ENCODE peak calls at places on chromosomes 16 and 17, in nine cellular contexts. H, M, D, O, T, K, X, I and Y are unnamed samples.

GRCh38 chr17:7839890-7840260 is 5.9 kb downstream of the KDM6B start:
- DNase-seq in T (no peak), D (no peak), K (no peak), M (no peak), H (no peak), O (no peak), I (no peak), X (no peak), Y (no peak)

GRCh38 chr16:66954097-66954659 is 6.9 kb upstream of the CES3 start:
- DNase-seq in K (peak), H (no peak), X (peak), I (no peak), D (no peak), T (peak), M (no peak), O (peak), Y (peak)

GRCh38 chr16:23403547-23403946 is 49.4 kb downstream of the COG7 start:
- DNase-seq in H (no peak), K (no peak), D (peak), I (no peak), X (no peak), O (no peak), M (no peak), T (no peak), Y (no peak)

GRCh38 chr16:27025581-27025980 is 41.1 kb upstream of the C16orf82 start:
- DNase-seq in O (no peak), I (no peak), K (no peak), X (no peak), T (no peak), D (no peak), M (no peak), H (no peak), Y (no peak)

GRCh38 chr17:74776044-74776962 is at the start of gene NAT9:
- DNase-seq in K (peak), M (peak), I (peak), D (peak), X (peak), O (peak), H (peak), T (peak), Y (peak)

GRCh38 chr16:77206533-77206932 is 7.3 kb downstream of the SYCE1L start:
- DNase-seq in X (no peak), H (no peak), K (no peak), D (no peak), I (no peak), M (no peak), O (no peak), T (no peak), Y (no peak)

GRCh38 chr17:74842599-74843351 is 16.9 kb downstream of the GRIN2C start:
- DNase-seq in K (peak), D (no peak), M (peak), H (peak), I (no peak), X (peak), O (peak), T (no peak), Y (peak)

GRCh38 chr16:66020642-66021041 is 345.8 kb upstream of the CDH5 start:
- DNase-seq in O (no peak), M (no peak), T (no peak), X (no peak), K (no peak), D (no peak), H (no peak), I (no peak), Y (no peak)

GRCh38 chr17:35241520-35241919 is 1.4 kb upstream of the SLFN5 start:
- DNase-seq in H (no peak), M (no peak), I (no peak), O (no peak), K (no peak), D (peak), T (peak), X (no peak), Y (no peak)

GRCh38 chr17:5437721-5438317 is 1.1 kb downstream of the C1QBP start:
- DNase-seq in K (no peak), D (no peak), T (no peak), I (no peak), H (no peak), M (no peak), X (no peak), O (no peak), Y (no peak)

GRCh38 chr17:68792042-68792685 is 163.0 kb downstream of the ABCA8 start:
- DNase-seq in K (no peak), M (no peak), T (no peak), X (no peak), H (no peak), D (no peak), I (no peak), O (no peak), Y (no peak)

GRCh38 chr17:33090806-33091205 is 99.2 kb downstream of the SPACA3 start:
- DNase-seq in X (no peak), T (no peak), D (no peak), M (no peak), K (no peak), I (no peak), O (no peak), H (no peak), Y (no peak)

GRCh38 chr16:9934723-9935508 is 247.3 kb downstream of the GRIN2A start:
- DNase-seq in M (no peak), D (no peak), K (no peak), O (peak), I (no peak), X (no peak), H (peak), T (no peak), Y (no peak)

GRCh38 chr16:10245002-10245401 is 62.8 kb upstream of the GRIN2A start:
- DNase-seq in D (no peak), O (no peak), H (no peak), K (no peak), M (no peak), T (no peak), X (no peak), I (no peak), Y (no peak)

GRCh38 chr16:31093132-31093703 is 1.4 kb downstream of the VKORC1 start:
- DNase-seq in X (no peak), I (no peak), T (no peak), H (no peak), M (no peak), D (peak), O (no peak), K (no peak), Y (peak)

GRCh38 chr17:65013613-65014391 is 42.7 kb downstream of the GNA13 start:
- DNase-seq in K (no peak), M (no peak), O (no peak), X (no peak), I (no peak), T (no peak), D (no peak), H (no peak), Y (no peak)

GRCh38 chr17:17794382-17794781 is 42.4 kb downstream of the SREBF1 start:
- DNase-seq in H (peak), T (no peak), O (no peak), X (no peak), M (no peak), D (no peak), I (no peak), K (no peak), Y (no peak)

GRCh38 chr17:48597775-48598631 is 4.4 kb upstream of the HOXB5 start:
- DNase-seq in T (no peak), D (peak), H (peak), X (peak), M (no peak), O (no peak), I (no peak), K (peak), Y (no peak)
- H3K27ac ChIP-seq in T (no peak), D (peak), H (peak), X (peak), M (no peak), O (no peak), I (no peak), K (no peak), Y (no peak)

GRCh38 chr17:41141361-41141760 is 1.0 kb upstream of the KRTAP4-6 start:
- DNase-seq in X (no peak), I (no peak), D (no peak), M (no peak), T (no peak), O (no peak), H (no peak), K (no peak), Y (no peak)
- H3K27ac ChIP-seq in X (no peak), I (peak), D (no peak), M (no peak), T (no peak), O (no peak), H (no peak), K (no peak), Y (no peak)

GRCh38 chr17:2784864-2785263 is 11.4 kb upstream of the RAP1GAP2 start:
- DNase-seq in X (no peak), D (no peak), H (no peak), M (no peak), I (no peak), T (no peak), K (no peak), O (no peak), Y (no peak)
- H3K27ac ChIP-seq in X (no peak), D (no peak), H (no peak), M (no peak), I (no peak), T (no peak), K (no peak), O (no peak), Y (no peak)

DNA sequence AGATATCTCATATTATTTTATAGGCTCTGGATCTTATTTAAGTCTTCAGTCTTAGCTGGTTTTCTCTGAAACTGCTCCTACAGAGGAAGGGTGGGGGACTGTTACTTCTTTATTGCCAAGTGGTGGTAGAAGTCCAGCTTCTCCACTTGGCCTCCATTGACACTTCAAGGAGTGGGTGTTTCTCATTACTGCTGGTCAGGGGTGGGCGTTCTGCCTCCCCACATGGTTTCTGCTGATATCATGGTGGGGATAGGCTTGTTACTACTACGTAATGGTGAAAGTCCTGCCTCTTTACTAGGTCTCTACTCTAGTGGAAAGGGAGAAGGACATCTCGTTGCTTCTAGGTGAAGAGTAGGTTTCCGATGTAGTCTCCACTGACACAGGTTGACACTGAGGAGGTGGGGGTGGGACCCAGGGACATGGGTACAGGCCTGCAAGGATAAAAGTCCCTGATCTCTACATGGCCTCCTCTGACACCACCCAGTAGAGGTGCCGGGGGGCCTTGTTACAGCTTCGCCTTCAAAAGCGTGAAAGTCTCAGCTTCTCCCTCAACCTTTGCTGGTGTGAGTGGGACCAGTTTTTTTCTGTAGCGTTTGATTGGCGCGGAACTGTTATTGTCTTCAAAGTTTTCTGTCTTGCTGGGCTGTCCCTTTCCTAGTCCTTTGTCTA is 20.3 kb downstream of the PRAC1 start:
- DNase-seq in X (no peak), O (no peak), I (no peak), T (no peak), M (no peak), D (no peak), H (no peak), K (no peak), Y (no peak)
- H3K27ac ChIP-seq in X (no peak), O (no peak), I (no peak), T (no peak), M (no peak), D (no peak), H (no peak), K (no peak), Y (no peak)

GRCh38 chr16:81650982-81651562 is 128.0 kb upstream of the PLCG2 start:
- DNase-seq in T (no peak), M (no peak), H (peak), K (peak), O (peak), I (no peak), D (no peak), X (peak), Y (no peak)
- H3K27ac ChIP-seq in T (no peak), M (no peak), H (peak), K (no peak), O (no peak), I (no peak), D (peak), X (peak), Y (no peak)

GRCh38 chr17:52297230-52298010 is 138.9 kb upstream of the CA10 start:
- DNase-seq in M (no peak), T (no peak), H (no peak), I (no peak), D (no peak), K (no peak), X (no peak), O (no peak), Y (no peak)
- H3K27ac ChIP-seq in M (no peak), T (no peak), H (no peak), I (no peak), D (no peak), K (no peak), X (no peak), O (no peak), Y (no peak)